ENCODE peak calls at places on chromosome 5, in four cellular contexts. J, Z, E and W are unnamed samples.

GRCh38 chr5:176611435-176611834 is 1.5 kb upstream of the GPRIN1 start:
- DNase-seq in J (peak; percentile 24), Z (peak; percentile 50), E (peak; percentile 88), W (peak; percentile 70)

GRCh38 chr5:145979270-145980223 is 43.2 kb downstream of the SH3RF2 start:
- DNase-seq in J (no peak), Z (no peak), E (no peak), W (no peak)

GRCh38 chr5:11560915-11561697 is 343.1 kb downstream of the CTNND2 start:
- DNase-seq in J (no peak), Z (no peak), E (no peak), W (no peak)

GRCh38 chr5:150560401-150561191 is 52.7 kb downstream of the NDST1 start:
- DNase-seq in J (peak; percentile 72), Z (peak; percentile 80), E (peak; percentile 91), W (peak; percentile 68)

GRCh38 chr5:143696920-143697319 is 115.0 kb upstream of the HMHB1 start:
- DNase-seq in J (no peak), Z (no peak), E (no peak), W (no peak)

GRCh38 chr5:123802298-123802951 is 290.4 kb downstream of the CSNK1G3 start:
- DNase-seq in J (no peak), Z (no peak), E (no peak), W (no peak)

GRCh38 chr5:172802585-172803176 is 31.4 kb upstream of the ERGIC1 start:
- DNase-seq in J (no peak), Z (no peak), E (peak; percentile 79), W (no peak)

GRCh38 chr5:107655836-107656235 is 14.9 kb downstream of the EFNA5 start:
- DNase-seq in J (no peak), Z (no peak), E (peak; percentile 23), W (no peak)

GRCh38 chr5:160197341-160198147 is 31.8 kb upstream of the FABP6 start:
- DNase-seq in J (no peak), Z (no peak), E (no peak), W (no peak)

GRCh38 chr5:72723584-72723983 is 92.9 kb upstream of the TNPO1 start:
- DNase-seq in J (no peak), Z (no peak), E (peak; percentile 10), W (no peak)

GRCh38 chr5:172841-173251 is 18.4 kb upstream of the LRRC14B start:
- DNase-seq in J (no peak), Z (no peak), E (no peak), W (no peak)

GRCh38 chr5:109411627-109412026 is 1.9 kb upstream of the PJA2 start:
- DNase-seq in J (no peak), Z (peak; percentile 11), E (peak; percentile 95), W (no peak)